ENCODE peak calls at places on chromosome 9, in nine cellular contexts. I, O, A, Y, N, P, M, V and T are unnamed samples.

GRCh38 chr9:114737118-114737517 is 55.1 kb upstream of the TEX48 start:
- DNase-seq in V (no peak), Y (no peak), N (no peak), O (no peak), M (no peak), P (no peak), A (no peak), I (no peak), T (no peak)

GRCh38 chr9:86734762-86735161 is 212.5 kb downstream of the GAS1 start:
- DNase-seq in O (no peak), A (no peak), M (no peak), V (no peak), Y (no peak), I (no peak), N (peak; percentile 42), P (peak; percentile 83), T (no peak)

GRCh38 chr9:92663951-92664350 is 6.0 kb downstream of the IPPK start:
- DNase-seq in A (no peak), M (no peak), N (no peak), V (no peak), O (peak; percentile 17), Y (no peak), P (no peak), I (no peak), T (no peak)

GRCh38 chr9:119044801-119045200 is 324.4 kb downstream of the BRINP1 start:
- DNase-seq in N (no peak), A (no peak), M (no peak), Y (no peak), V (no peak), P (no peak), O (no peak), I (no peak), T (no peak)

GRCh38 chr9:78788101-78788500 is 491.2 kb downstream of the PSAT1 start:
- DNase-seq in Y (no peak), N (no peak), O (no peak), I (no peak), A (no peak), P (peak; percentile 71), V (no peak), M (no peak), T (no peak)

GRCh38 chr9:14270358-14271077 is 43.4 kb downstream of the NFIB start:
- DNase-seq in V (no peak), A (no peak), O (no peak), Y (no peak), M (no peak), N (no peak), I (no peak), P (peak; percentile 51), T (no peak)

GRCh38 chr9:99011161-99011709 is 67.5 kb downstream of the COL15A1 start:
- DNase-seq in A (no peak), O (no peak), N (no peak), V (no peak), I (no peak), M (peak; percentile 39), Y (no peak), P (peak; percentile 48), T (no peak)

GRCh38 chr9:105299190-105299854 is 54.9 kb downstream of the SLC44A1 start:
- DNase-seq in Y (no peak), N (peak; percentile 91), V (no peak), M (peak; percentile 84), P (peak; percentile 98), A (no peak), O (no peak), I (peak; percentile 28), T (no peak)

GRCh38 chr9:96014078-96014477 is 138.6 kb downstream of the ERCC6L2 start:
- DNase-seq in O (no peak), V (no peak), I (no peak), P (no peak), Y (no peak), M (no peak), A (no peak), N (no peak), T (no peak)

GRCh38 chr9:98867434-98868168 is 60.1 kb downstream of the GALNT12 start:
- DNase-seq in N (peak; percentile 62), V (peak; percentile 54), Y (peak; percentile 92), O (no peak), P (peak; percentile 92), I (peak; percentile 87), M (peak; percentile 15), A (no peak), T (peak; percentile 93)

GRCh38 chr9:98144631-98145030 is 25.6 kb upstream of the TRIM14 start:
- DNase-seq in A (no peak), N (no peak), V (peak; percentile 37), M (no peak), Y (no peak), O (peak; percentile 19), I (no peak), P (no peak), T (no peak)

GRCh38 chr9:98378206-98379193 is 123.1 kb upstream of the TBC1D2 start:
- DNase-seq in P (peak; percentile 33), V (no peak), M (no peak), Y (no peak), A (no peak), O (no peak), N (no peak), I (no peak), T (no peak)

GRCh38 chr9:73869261-73869660 is 627.9 kb upstream of the RORB start:
- DNase-seq in M (peak; percentile 13), V (no peak), A (no peak), Y (no peak), N (peak; percentile 5), O (no peak), I (no peak), P (no peak), T (no peak)

GRCh38 chr9:77521091-77521490 is 127.0 kb downstream of the GNA14 start:
- DNase-seq in V (peak; percentile 53), M (no peak), I (peak; percentile 40), Y (peak; percentile 63), A (no peak), N (no peak), O (no peak), P (no peak), T (no peak)

GRCh38 chr9:129221979-129222635 is 44.0 kb upstream of the IER5L start:
- DNase-seq in P (no peak), N (no peak), O (no peak), M (no peak), V (no peak), Y (no peak), I (no peak), A (no peak), T (no peak)
- TF ChIP-seq POLR2A in P (no peak), N (no peak), O (no peak), M (no peak), V (no peak), Y (no peak), I (no peak), A (no peak), T (no peak)

DNA sequence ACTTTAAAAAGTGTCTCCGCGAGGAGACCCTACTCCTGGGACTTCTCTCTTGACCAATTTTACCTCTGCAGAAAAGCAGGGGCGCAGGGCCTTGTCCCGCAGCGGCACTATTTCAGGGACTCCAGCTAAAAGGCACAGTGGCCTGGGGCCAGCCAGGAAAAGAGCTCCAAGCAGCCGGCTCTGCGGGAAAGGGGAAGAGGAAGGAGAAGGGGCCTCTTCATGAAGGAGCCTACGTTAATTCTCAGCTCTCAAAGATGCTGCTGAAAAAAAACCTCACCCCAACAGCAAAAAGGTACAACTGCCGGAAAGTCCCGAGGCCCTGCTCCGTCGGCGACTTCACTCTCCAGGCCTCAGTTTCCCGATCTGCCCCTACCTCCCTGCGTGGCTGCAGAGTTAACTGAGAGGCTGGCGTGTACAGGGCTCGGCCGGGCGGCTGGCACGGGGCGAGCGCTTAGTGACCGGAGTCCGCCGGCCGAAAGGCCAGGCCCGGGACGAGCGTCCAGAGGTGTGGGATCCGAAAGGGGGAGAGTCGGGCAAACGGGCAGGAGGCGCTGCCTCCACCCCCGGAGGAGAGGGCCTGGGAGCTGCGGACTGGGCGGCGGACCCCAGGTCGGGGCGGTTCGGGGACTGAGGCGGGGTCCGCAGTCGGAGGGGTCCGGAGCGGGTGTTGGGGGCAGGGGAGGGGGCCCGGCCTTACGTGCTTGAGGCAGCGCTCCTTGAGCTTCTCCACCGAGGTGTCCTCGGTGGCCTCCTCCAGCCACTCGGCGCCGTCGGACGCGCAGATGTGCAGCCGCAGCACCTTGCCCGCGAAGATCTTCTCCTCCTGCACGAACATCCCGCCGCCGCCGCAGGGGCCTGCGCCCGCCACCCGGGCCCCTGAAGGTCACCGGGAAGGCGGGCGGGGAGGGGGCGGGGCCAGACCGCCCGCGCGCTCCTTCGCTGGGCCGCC is 571 bp downstream of the UBAC1 start:
- DNase-seq in V (no peak), N (peak; percentile 79), Y (peak; percentile 43), M (no peak), A (no peak), I (no peak), O (no peak), P (no peak), T (no peak)
- TF ChIP-seq POLR2A in V (peak; percentile 35), N (peak; percentile 49), Y (no peak), M (peak; percentile 49), A (no peak), I (peak; percentile 50), O (no peak), P (no peak), T (no peak)

DNA sequence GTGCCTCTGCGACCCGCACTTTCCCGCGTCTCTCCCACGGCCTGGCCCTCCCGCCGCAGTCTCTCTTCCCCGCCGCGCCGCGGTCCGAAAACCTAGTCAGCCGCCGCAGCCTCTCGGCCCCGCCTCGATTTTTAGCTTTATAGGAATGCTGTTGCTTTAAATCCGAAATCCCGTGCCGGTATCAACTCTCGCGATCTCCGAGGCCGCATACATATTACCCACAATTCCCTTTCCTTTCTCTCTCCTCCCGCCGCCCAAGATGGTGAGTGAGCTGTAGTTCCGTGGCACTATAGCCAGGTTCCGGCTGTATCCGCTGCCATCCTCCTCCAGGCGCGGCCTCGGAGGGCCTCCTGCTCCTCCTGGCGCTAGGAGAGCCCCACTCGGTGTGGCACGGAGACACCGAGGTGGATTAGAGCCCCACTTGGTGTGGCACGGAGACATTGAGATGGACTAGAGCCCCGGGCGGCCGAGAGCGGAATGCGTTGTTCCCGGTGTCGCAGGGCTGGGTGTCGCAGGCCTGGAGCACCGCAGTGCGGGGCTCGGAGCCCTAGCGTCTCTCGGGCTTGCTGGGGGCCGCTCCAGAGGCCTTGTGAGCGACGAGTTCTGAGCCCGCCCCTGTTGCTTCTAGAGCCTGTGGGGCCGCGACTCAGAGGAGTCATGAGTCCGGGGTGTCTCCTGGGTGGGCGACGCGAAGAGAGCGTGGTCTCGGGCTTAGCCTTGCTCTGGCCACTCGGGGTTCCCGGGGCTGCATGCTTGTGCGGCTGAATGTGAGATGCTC is at the start of the genes MED22 and RPL7A:
- DNase-seq in M (peak; percentile 96), V (peak; percentile 94), A (peak; percentile 77), O (peak; percentile 94), P (peak; percentile 96), Y (peak; percentile 96), N (peak; percentile 89), I (peak; percentile 95), T (peak; percentile 95)
- TF ChIP-seq POLR2A in M (peak; percentile 99), V (peak; percentile 77), A (peak; percentile 97), O (peak; percentile 70), P (peak; percentile 99), Y (peak; percentile 74), N (peak; percentile 95), I (no peak), T (no peak)

DNA sequence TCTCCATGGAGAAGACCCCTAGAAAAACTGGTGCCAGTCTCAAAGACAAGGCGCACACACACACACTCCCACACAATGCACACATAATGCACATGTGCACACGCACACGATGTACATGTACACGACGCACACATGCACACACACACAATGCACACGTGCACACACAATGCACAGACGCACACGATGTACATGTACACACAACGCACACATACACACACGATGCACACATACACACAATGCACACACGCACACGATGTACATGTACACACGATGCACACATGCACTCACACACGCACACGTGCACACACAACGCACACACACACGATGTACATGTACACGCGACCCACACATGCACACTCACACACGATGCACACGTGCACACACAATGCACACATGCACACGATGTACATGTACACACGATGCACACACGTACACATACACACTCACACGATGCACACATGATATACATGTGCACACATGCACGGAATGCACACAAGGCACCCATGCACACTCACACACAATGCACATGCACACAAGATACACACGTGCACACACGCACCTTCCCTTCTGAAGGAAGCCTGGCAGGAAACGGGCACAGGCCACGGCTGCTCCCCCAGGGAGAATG is 76.5 kb downstream of the VAV2 start:
- DNase-seq in Y (no peak), O (no peak), M (no peak), I (no peak), N (no peak), P (no peak), A (no peak), V (no peak), T (no peak)
- TF ChIP-seq POLR2A in Y (no peak), O (no peak), M (no peak), I (no peak), N (peak; percentile 12), P (no peak), A (no peak), V (no peak), T (no peak)